ENCODE peak calls at places on chromosomes 7 and 10, in four cellular contexts. D is aorta, X is lung, G is heart left ventricle. P is an unnamed sample.

GRCh38 chr10:124250506-124250905 is 157.1 kb upstream of the CHST15 start:
- DNase-seq in D (no peak), G (peak; percentile 7), X (no peak), P (no peak)

GRCh38 chr10:115141254-115141653 is 48.1 kb downstream of the ATRNL1 start:
- DNase-seq in G (no peak), D (no peak), X (no peak), P (no peak)

GRCh38 chr7:151083071-151083823 is at the start of gene TMUB1:
- DNase-seq in D (peak; percentile 94), G (peak; percentile 85), X (peak; percentile 78), P (peak; percentile 82)

GRCh38 chr7:155618708-155619633 is 25.5 kb upstream of the RBM33 start:
- DNase-seq in G (no peak), X (no peak), D (no peak), P (no peak)

GRCh38 chr10:110323503-110323902 is 18.8 kb upstream of the SMNDC1 start:
- DNase-seq in G (no peak), X (no peak), D (no peak), P (no peak)

GRCh38 chr7:19020711-19021110 is 96.7 kb downstream of the TWIST1 start:
- DNase-seq in X (no peak), G (no peak), D (no peak), P (no peak)

GRCh38 chr7:140209866-140210609 is 33.3 kb upstream of the KDM7A start:
- DNase-seq in G (peak; percentile 37), D (no peak), X (peak; percentile 33), P (no peak)

GRCh38 chr7:4093492-4093891 is 588.6 kb upstream of the FOXK1 start:
- DNase-seq in D (no peak), G (no peak), X (no peak), P (no peak)

GRCh38 chr10:4844864-4845263 is 18.9 kb downstream of the AKR1E2 start:
- DNase-seq in D (no peak), G (no peak), X (no peak), P (no peak)

GRCh38 chr7:94264756-94265155 is 129.9 kb upstream of the COL1A2 start:
- DNase-seq in D (no peak), G (no peak), X (no peak), P (no peak)

GRCh38 chr10:110857265-110858158 is 14.2 kb upstream of the PDCD4 start:
- DNase-seq in G (no peak), X (no peak), D (no peak), P (no peak)

GRCh38 chr10:6929157-6929830 is 349.2 kb upstream of the PRKCQ start:
- DNase-seq in X (no peak), G (no peak), D (no peak), P (no peak)

GRCh38 chr7:112448376-112448775 is 1.9 kb upstream of the IFRD1 start:
- DNase-seq in G (no peak), X (no peak), D (no peak), P (no peak)

GRCh38 chr10:3010819-3011422 is 56.4 kb upstream of the PFKP start:
- DNase-seq in X (no peak), D (no peak), G (no peak), P (no peak)

GRCh38 chr7:57487957-57488356 is 38.0 kb downstream of the ZNF716 start:
- DNase-seq in X (no peak), G (no peak), D (no peak), P (no peak)
- H3K9me3 ChIP-seq in X (peaks cover 52% of the 10 kb centered on the region), G (peaks cover 61% of the 10 kb centered on the region), D (peaks cover 27% of the 10 kb centered on the region), P (peaks cover 16% of the 10 kb centered on the region)

DNA sequence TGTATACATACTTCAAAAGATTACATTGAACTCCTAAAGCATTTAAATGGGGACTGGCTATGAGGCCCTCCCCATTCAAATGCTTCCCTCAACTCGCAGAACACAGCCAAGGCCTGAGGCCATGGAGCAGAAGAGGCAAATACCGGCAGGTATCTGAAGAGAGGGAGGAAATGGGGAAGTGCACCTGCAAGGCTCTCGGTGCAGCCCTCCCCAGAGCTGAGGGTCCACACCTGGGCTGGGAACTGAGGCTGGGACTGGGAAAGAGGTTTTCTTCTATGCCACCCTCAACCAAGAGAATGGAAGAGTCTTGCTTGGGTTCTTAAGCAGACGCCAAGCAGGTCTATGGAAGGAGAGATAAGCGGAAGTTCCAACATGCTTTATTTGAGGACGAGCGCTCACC is 13.0 kb upstream of the CYREN start:
- DNase-seq in D (no peak), G (no peak), X (no peak), P (no peak)
- H3K9me3 ChIP-seq in D (peaks cover 12% of the 10 kb centered on the region), G (peaks cover 42% of the 10 kb centered on the region), X (peaks cover 16% of the 10 kb centered on the region), P (peaks cover 7% of the 10 kb centered on the region)

GRCh38 chr7:64102656-64103400 is 57.6 kb downstream of the ZNF727 start:
- DNase-seq in X (no peak), G (no peak), D (peak; percentile 49), P (no peak)

GRCh38 chr7:64099656-64100531 is 54.7 kb downstream of the ZNF727 start:
- DNase-seq in X (no peak), G (no peak), D (peak; percentile 67), P (no peak)

GRCh38 chr7:64101943-64102655 is 56.9 kb downstream of the ZNF727 start:
- DNase-seq in D (peak; percentile 56), G (no peak), X (no peak), P (no peak)

GRCh38 chr7:64101126-64101942 is 56.1 kb downstream of the ZNF727 start:
- DNase-seq in D (peak; percentile 51), X (no peak), G (no peak), P (no peak)
- H3K9me3 ChIP-seq in D (peaks cover 16% of the 10 kb centered on the region), X (peaks cover 46% of the 10 kb centered on the region), G (peaks cover 46% of the 10 kb centered on the region), P (no peaks in the 10 kb centered on the region)

DNA sequence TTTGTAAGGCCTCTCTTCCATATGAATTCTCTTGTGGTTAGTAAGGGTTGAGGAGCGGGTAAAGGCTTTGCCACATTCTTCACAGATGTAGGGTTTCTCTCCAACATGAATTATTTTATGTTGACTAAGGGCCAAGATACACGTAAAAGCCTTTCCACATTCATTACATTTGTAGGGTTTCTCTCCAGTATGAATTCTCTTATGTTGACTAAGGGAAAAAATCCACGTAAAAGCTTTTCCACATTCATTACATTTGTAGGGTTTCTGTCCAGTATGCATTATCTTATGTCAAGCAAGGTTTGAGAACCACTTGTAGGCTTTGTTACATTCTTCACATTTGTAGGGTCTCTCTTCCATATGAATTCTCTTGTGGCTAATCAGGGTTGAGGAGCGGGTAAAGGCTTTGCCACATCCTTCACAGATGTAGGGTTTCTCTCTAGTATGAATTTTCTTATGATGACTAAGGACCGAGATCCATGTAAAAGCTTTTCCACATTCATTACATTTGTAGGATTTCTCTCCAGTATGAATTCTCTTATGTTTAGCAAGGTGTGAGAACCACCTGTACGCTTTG is 493.0 kb downstream of the ZNF479 start:
- DNase-seq in X (no peak), D (no peak), G (no peak), P (no peak)
- H3K9me3 ChIP-seq in X (peaks cover 27% of the 10 kb centered on the region), D (peaks cover 9% of the 10 kb centered on the region), G (peaks cover 94% of the 10 kb centered on the region), P (peaks cover 6% of the 10 kb centered on the region)

GRCh38 chr7:64687249-64687648 is 21.3 kb downstream of the ZNF107 start:
- DNase-seq in G (no peak), X (no peak), D (no peak), P (no peak)
- H3K9me3 ChIP-seq in G (no peaks in the 10 kb centered on the region), X (peaks cover 25% of the 10 kb centered on the region), D (no peaks in the 10 kb centered on the region), P (no peaks in the 10 kb centered on the region)

DNA sequence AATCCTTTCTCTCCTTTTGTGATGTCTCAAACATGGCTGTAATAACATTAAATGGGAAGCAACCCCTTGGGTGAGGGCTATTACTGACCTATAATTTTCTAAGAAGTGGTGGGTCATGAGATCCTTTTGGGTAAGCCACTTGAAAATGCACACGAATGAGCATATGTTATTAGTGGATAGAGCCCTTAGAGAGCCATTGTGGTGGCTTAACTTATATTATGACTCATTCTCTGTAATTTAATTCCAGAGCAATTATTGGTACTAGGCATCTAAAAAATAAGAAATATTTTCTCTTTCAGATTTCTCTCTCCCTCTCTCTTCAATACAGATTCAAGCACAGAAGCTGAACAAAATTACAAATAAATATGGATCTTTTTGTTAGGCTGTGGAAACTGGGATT is 1177.4 kb upstream of the PHF14 start:
- DNase-seq in G (no peak), D (no peak), X (no peak), P (no peak)
- H3K9me3 ChIP-seq in G (peaks cover 4% of the 10 kb centered on the region), D (no peaks in the 10 kb centered on the region), X (peaks cover 2% of the 10 kb centered on the region), P (no peaks in the 10 kb centered on the region)

GRCh38 chr10:95121904-95122303 is 52.6 kb upstream of the CYP2C8 start:
- DNase-seq in X (no peak), G (no peak), D (no peak), P (no peak)

DNA sequence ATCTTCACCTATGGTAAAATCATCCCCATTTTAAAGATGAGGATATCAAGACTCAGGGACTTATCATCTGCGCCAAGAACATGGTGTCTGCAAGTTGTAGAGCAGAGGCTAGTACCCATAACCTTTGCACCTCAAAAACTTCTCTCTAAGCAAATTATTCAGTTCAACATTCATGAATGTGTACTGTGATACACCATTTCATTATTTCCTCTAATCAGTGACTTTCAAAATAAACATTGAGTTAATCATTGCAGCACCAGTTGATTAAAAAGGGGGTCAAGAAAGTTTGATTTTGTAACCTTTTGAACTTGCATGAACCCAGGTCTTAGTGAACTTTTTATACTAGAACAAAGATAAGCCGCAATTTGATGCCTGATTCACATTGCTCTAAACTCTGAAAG is 47.6 kb upstream of the CYP2C8 start:
- DNase-seq in D (no peak), X (no peak), G (no peak), P (no peak)
- H3K9me3 ChIP-seq in D (peaks cover 3% of the 10 kb centered on the region), X (no peaks in the 10 kb centered on the region), G (peaks cover 68% of the 10 kb centered on the region), P (no peaks in the 10 kb centered on the region)

GRCh38 chr7:158479680-158480025 is 108.0 kb downstream of the PTPRN2 start:
- DNase-seq in D (no peak), X (no peak), G (no peak), P (no peak)
- H3K9me3 ChIP-seq in D (peaks cover 11% of the 10 kb centered on the region), X (no peaks in the 10 kb centered on the region), G (no peaks in the 10 kb centered on the region), P (no peaks in the 10 kb centered on the region)

P was measured in T-helper 17 cell.